ENCODE peak calls at places on chromosomes 12 and 14, in seven cellular contexts. B is stomach, F is breast epithelium, E is K562, R is GM23338, X is Panc1, C is sigmoid colon. D is an unnamed sample.

GRCh38 chr14:58731465-58732330 is 93.9 kb downstream of the DACT1 start:
- DNase-seq in B (no peak), F (no peak), E (no peak), R (no peak), X (no peak), C (no peak), D (no peak)

GRCh38 chr14:95515523-95516517 is 630 bp downstream of the SYNE3 start:
- DNase-seq in B (peak; percentile 78), F (no peak), E (peak; percentile 73), R (peak; percentile 78), X (no peak), C (peak; percentile 82), D (peak; percentile 90)

GRCh38 chr12:61891632-61892031 is 368.6 kb upstream of the USP15 start:
- DNase-seq in B (no peak), F (no peak), E (no peak), R (no peak), X (no peak), C (no peak), D (no peak)

GRCh38 chr12:103903979-103904378 is 26.2 kb upstream of the HSP90B1 start:
- DNase-seq in B (no peak), F (no peak), E (no peak), R (no peak), X (no peak), C (no peak), D (no peak)

GRCh38 chr14:93084866-93085857 is 30.6 kb downstream of the ITPK1 start:
- DNase-seq in B (no peak), F (no peak), E (no peak), R (no peak), X (no peak), C (no peak), D (no peak)

GRCh38 chr12:125525879-125526278 is 460.6 kb downstream of the AACS start:
- DNase-seq in B (no peak), F (no peak), E (no peak), R (no peak), X (no peak), C (no peak), D (no peak)

GRCh38 chr12:89481218-89481914 is 43.2 kb downstream of the GALNT4 start:
- DNase-seq in B (no peak), F (no peak), E (no peak), R (no peak), X (no peak), C (no peak), D (no peak)

GRCh38 chr14:90483551-90483950 is 86.7 kb downstream of the CALM1 start:
- DNase-seq in B (peak; percentile 67), F (no peak), E (no peak), R (peak; percentile 12), X (no peak), C (no peak), D (no peak)

GRCh38 chr12:54374555-54375257 is 9.8 kb downstream of the ZNF385A start:
- DNase-seq in B (no peak), F (no peak), E (no peak), R (no peak), X (no peak), C (no peak), D (no peak)

GRCh38 chr14:72894323-72894622 is 372 bp upstream of the DPF3 start:
- DNase-seq in B (no peak), F (no peak), E (no peak), R (no peak), X (no peak), C (no peak), D (no peak)

GRCh38 chr12:95418142-95418541 is 55.8 kb upstream of the METAP2 start:
- DNase-seq in B (no peak), F (no peak), E (no peak), R (no peak), X (no peak), C (no peak), D (no peak)

GRCh38 chr12:2336409-2336829 is 283.6 kb downstream of the CACNA1C start:
- DNase-seq in B (no peak), F (no peak), E (peak; percentile 25), R (no peak), X (no peak), C (no peak), D (no peak)

GRCh38 chr14:68665792-68666195 is 127.1 kb downstream of the ZFP36L1 start:
- DNase-seq in B (no peak), F (no peak), E (no peak), R (no peak), X (no peak), C (no peak), D (no peak)

DNA sequence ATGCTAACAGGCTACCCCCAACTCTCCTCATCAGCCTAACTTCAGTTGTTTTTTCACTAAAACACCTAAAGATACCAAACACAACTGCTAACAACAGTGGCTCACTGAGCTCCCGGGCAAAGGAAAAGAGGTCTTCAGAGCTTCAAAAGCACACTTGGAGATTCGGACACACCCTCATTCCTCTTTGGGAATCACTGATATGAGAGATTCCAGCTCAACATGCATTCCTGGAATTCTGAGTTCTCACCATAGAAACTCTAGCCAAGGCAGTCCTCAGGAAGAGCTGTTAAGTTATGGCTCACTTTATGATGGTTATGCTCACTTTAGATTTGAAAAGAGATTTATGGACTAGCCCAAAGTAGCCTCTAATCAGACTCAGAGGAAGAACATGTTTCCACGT is 40.1 kb downstream of the STXBP6 start:
- DNase-seq in B (no peak), F (no peak), E (no peak), R (peak; percentile 64), X (no peak), C (no peak), D (no peak)
- H3K27ac ChIP-seq in B (no peak overlapping the region), F (no peak overlapping the region), E (no peak overlapping the region), R (peak overlapping the region; percentile 60), X (no peak overlapping the region), C (no peak overlapping the region), D (no peak overlapping the region)

GRCh38 chr12:93785262-93786010 is 108.3 kb downstream of the CRADD start:
- DNase-seq in B (no peak), F (no peak), E (peak; percentile 64), R (peak; percentile 54), X (peak; percentile 79), C (peak; percentile 82), D (no peak)
- TF ChIP-seq POLR2AphosphoS5 in B (peak; percentile 94), F (peak; percentile 59), E (no peak), R (no peak), X (peak; percentile 55), C (peak; percentile 81), D (peak; percentile 64)

GRCh38 chr14:101408077-101408831 is 153.0 kb upstream of the DIO3 start:
- DNase-seq in B (no peak), F (no peak), E (no peak), R (no peak), X (no peak), C (no peak), D (no peak)
- H3K4me1 ChIP-seq in B (no peaks in the 10 kb centered on the region), F (no peaks in the 10 kb centered on the region), E (peaks cover 4% of the 10 kb centered on the region), R (no peaks in the 10 kb centered on the region), X (no peaks in the 10 kb centered on the region), C (no peaks in the 10 kb centered on the region), D (peaks cover 13% of the 10 kb centered on the region)

GRCh38 chr12:42587564-42588307 is 1.8 kb downstream of the PRICKLE1 start:
- DNase-seq in B (no peak), F (no peak), E (no peak), R (no peak), X (no peak), C (no peak), D (no peak)

GRCh38 chr12:42584539-42585174 is 4.9 kb downstream of the PRICKLE1 start:
- DNase-seq in B (no peak), F (no peak), E (no peak), R (no peak), X (no peak), C (no peak), D (no peak)

GRCh38 chr12:42586268-42586667 is 3.3 kb downstream of the PRICKLE1 start:
- DNase-seq in B (no peak), F (no peak), E (no peak), R (no peak), X (no peak), C (no peak), D (no peak)

GRCh38 chr12:42585175-42585845 is 4.2 kb downstream of the PRICKLE1 start:
- DNase-seq in B (no peak), F (no peak), E (no peak), R (no peak), X (no peak), C (no peak), D (no peak)

GRCh38 chr12:42585846-42586226 is 3.7 kb downstream of the PRICKLE1 start:
- DNase-seq in B (no peak), F (no peak), E (no peak), R (no peak), X (no peak), C (no peak), D (no peak)
- H3K27ac ChIP-seq in B (no peak overlapping the region), F (no peak overlapping the region), E (no peak overlapping the region), R (no peak overlapping the region), X (no peak overlapping the region), C (peak overlapping the region; percentile 58), D (no peak overlapping the region)